ENCODE peak calls at places on chromosomes 7 and 10, in eight cellular contexts. One of them, this sample, is unnamed.

GRCh38 chr7:140519007-140519399 is 39.7 kb upstream of the MKRN1 start:
- DNase-seq in ovary: no peak
- DNase-seq in Panc1: no peak
- DNase-seq in adrenal gland: no peak
- DNase-seq in WERI-Rb-1: no peak
- DNase-seq in vagina: no peak
- DNase-seq in transverse colon: no peak
- DNase-seq in Peyer's patch: no peak
- DNase-seq in this sample: no peak

GRCh38 chr7:54811016-54811924 is 52.3 kb upstream of the SEC61G start:
- DNase-seq in ovary: no peak
- DNase-seq in Panc1: no peak
- DNase-seq in adrenal gland: no peak
- DNase-seq in WERI-Rb-1: no peak
- DNase-seq in vagina: no peak
- DNase-seq in transverse colon: no peak
- DNase-seq in Peyer's patch: no peak
- DNase-seq in this sample: no peak

GRCh38 chr7:94146408-94146807 is 142.3 kb upstream of the BET1 start:
- DNase-seq in ovary: peak; percentile 43
- DNase-seq in Panc1: no peak
- DNase-seq in adrenal gland: no peak
- DNase-seq in WERI-Rb-1: no peak
- DNase-seq in vagina: no peak
- DNase-seq in transverse colon: no peak
- DNase-seq in Peyer's patch: no peak
- DNase-seq in this sample: no peak

GRCh38 chr10:11208908-11209809 is 191.5 kb downstream of the CELF2 start:
- DNase-seq in ovary: no peak
- DNase-seq in Panc1: no peak
- DNase-seq in adrenal gland: no peak
- DNase-seq in WERI-Rb-1: no peak
- DNase-seq in vagina: no peak
- DNase-seq in transverse colon: no peak
- DNase-seq in Peyer's patch: no peak
- DNase-seq in this sample: no peak

GRCh38 chr10:93079663-93080349 is 6.1 kb downstream of the CYP26A1 start:
- DNase-seq in ovary: no peak
- DNase-seq in Panc1: no peak
- DNase-seq in adrenal gland: no peak
- DNase-seq in WERI-Rb-1: no peak
- DNase-seq in vagina: peak; percentile 67
- DNase-seq in transverse colon: no peak
- DNase-seq in Peyer's patch: no peak
- DNase-seq in this sample: no peak

GRCh38 chr10:68139451-68140272 is 30.4 kb downstream of the MYPN start:
- DNase-seq in ovary: no peak
- DNase-seq in Panc1: no peak
- DNase-seq in adrenal gland: no peak
- DNase-seq in WERI-Rb-1: no peak
- DNase-seq in vagina: no peak
- DNase-seq in transverse colon: no peak
- DNase-seq in Peyer's patch: no peak
- DNase-seq in this sample: no peak

GRCh38 chr10:132263866-132264265 is 43.9 kb downstream of the STK32C start:
- DNase-seq in ovary: no peak
- DNase-seq in Panc1: no peak
- DNase-seq in adrenal gland: no peak
- DNase-seq in WERI-Rb-1: no peak
- DNase-seq in vagina: no peak
- DNase-seq in transverse colon: no peak
- DNase-seq in Peyer's patch: no peak
- DNase-seq in this sample: no peak

GRCh38 chr10:100652406-100653130 is 92.8 kb upstream of the PAX2 start:
- DNase-seq in ovary: no peak
- DNase-seq in Panc1: no peak
- DNase-seq in adrenal gland: no peak
- DNase-seq in WERI-Rb-1: no peak
- DNase-seq in vagina: no peak
- DNase-seq in transverse colon: no peak
- DNase-seq in Peyer's patch: no peak
- DNase-seq in this sample: no peak

GRCh38 chr10:71042699-71043098 is 154.3 kb upstream of the PCBD1 start:
- DNase-seq in ovary: no peak
- DNase-seq in Panc1: no peak
- DNase-seq in adrenal gland: no peak
- DNase-seq in WERI-Rb-1: no peak
- DNase-seq in vagina: no peak
- DNase-seq in transverse colon: no peak
- DNase-seq in Peyer's patch: no peak
- DNase-seq in this sample: no peak

GRCh38 chr7:50339990-50340500 is 35.5 kb downstream of the IKZF1 start:
- DNase-seq in ovary: no peak
- DNase-seq in Panc1: no peak
- DNase-seq in adrenal gland: no peak
- DNase-seq in WERI-Rb-1: no peak
- DNase-seq in vagina: no peak
- DNase-seq in transverse colon: peak; percentile 39
- DNase-seq in Peyer's patch: peak; percentile 80
- DNase-seq in this sample: no peak

GRCh38 chr10:127734753-127735152 is 2.2 kb upstream of the FOXI2 start:
- DNase-seq in ovary: no peak
- DNase-seq in Panc1: no peak
- DNase-seq in adrenal gland: no peak
- DNase-seq in WERI-Rb-1: no peak
- DNase-seq in vagina: no peak
- DNase-seq in transverse colon: no peak
- DNase-seq in Peyer's patch: no peak
- DNase-seq in this sample: no peak

GRCh38 chr10:6068006-6068405 is 5.8 kb upstream of the IL2RA start:
- DNase-seq in ovary: no peak
- DNase-seq in Panc1: no peak
- DNase-seq in adrenal gland: no peak
- DNase-seq in WERI-Rb-1: no peak
- DNase-seq in vagina: no peak
- DNase-seq in transverse colon: no peak
- DNase-seq in Peyer's patch: peak; percentile 45
- DNase-seq in this sample: no peak

GRCh38 chr7:80288175-80289122 is 153.8 kb downstream of the GNAI1 start:
- DNase-seq in ovary: no peak
- DNase-seq in Panc1: no peak
- DNase-seq in adrenal gland: no peak
- DNase-seq in WERI-Rb-1: peak; percentile 29
- DNase-seq in vagina: no peak
- DNase-seq in transverse colon: no peak
- DNase-seq in Peyer's patch: no peak
- DNase-seq in this sample: no peak

GRCh38 chr10:83538047-83538446 is 601.3 kb upstream of the GHITM start:
- DNase-seq in ovary: no peak
- DNase-seq in Panc1: no peak
- DNase-seq in adrenal gland: no peak
- DNase-seq in WERI-Rb-1: no peak
- DNase-seq in vagina: no peak
- DNase-seq in transverse colon: no peak
- DNase-seq in Peyer's patch: no peak
- DNase-seq in this sample: no peak

GRCh38 chr10:96369890-96370574 is 11.2 kb upstream of the OPALIN start:
- DNase-seq in ovary: no peak
- DNase-seq in Panc1: no peak
- DNase-seq in adrenal gland: no peak
- DNase-seq in WERI-Rb-1: no peak
- DNase-seq in vagina: no peak
- DNase-seq in transverse colon: no peak
- DNase-seq in Peyer's patch: peak; percentile 78
- DNase-seq in this sample: no peak

GRCh38 chr10:96367470-96367869 is 8.7 kb upstream of the OPALIN start:
- DNase-seq in ovary: no peak
- DNase-seq in Panc1: no peak
- DNase-seq in adrenal gland: no peak
- DNase-seq in WERI-Rb-1: no peak
- DNase-seq in vagina: no peak
- DNase-seq in transverse colon: no peak
- DNase-seq in Peyer's patch: no peak
- DNase-seq in this sample: no peak

GRCh38 chr10:96368971-96369370 is 10.2 kb upstream of the OPALIN start:
- DNase-seq in ovary: no peak
- DNase-seq in Panc1: no peak
- DNase-seq in adrenal gland: no peak
- DNase-seq in WERI-Rb-1: no peak
- DNase-seq in vagina: no peak
- DNase-seq in transverse colon: no peak
- DNase-seq in Peyer's patch: no peak
- DNase-seq in this sample: no peak

GRCh38 chr10:96371356-96371755 is 12.6 kb upstream of the OPALIN start:
- DNase-seq in ovary: no peak
- DNase-seq in Panc1: no peak
- DNase-seq in adrenal gland: no peak
- DNase-seq in WERI-Rb-1: no peak
- DNase-seq in vagina: no peak
- DNase-seq in transverse colon: no peak
- DNase-seq in Peyer's patch: no peak
- DNase-seq in this sample: no peak

DNA sequence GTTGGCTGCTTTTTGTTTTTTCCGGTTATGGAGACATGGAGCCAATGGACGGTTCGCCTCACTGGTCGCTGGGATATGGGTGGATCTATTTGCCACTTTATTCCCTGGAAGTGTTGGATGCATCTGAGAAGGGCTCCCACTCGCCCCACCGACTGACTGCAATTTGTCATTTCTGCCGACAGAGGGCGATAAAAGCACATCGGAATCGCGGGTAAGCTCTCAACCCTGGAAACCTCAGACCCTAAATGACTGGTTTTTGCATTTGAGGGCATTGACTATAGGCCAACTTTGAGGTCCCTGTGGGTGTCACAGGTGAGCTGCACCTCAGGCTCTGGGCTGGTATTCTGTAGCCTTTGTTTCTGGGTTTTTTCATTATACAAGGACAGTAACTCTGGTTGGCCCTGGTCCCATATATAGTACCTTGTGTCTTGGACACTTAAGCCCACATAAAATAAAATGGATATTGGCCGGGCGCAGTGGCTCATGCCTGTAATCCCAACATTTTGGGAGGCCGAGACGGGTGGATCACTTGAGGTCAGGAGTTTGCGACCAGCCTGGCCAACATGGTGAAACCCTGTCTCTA is 11.9 kb upstream of the OPALIN start:
- DNase-seq in ovary: no peak
- DNase-seq in Panc1: peak; percentile 56
- DNase-seq in adrenal gland: peak; percentile 62
- DNase-seq in WERI-Rb-1: peak; percentile 55
- DNase-seq in vagina: no peak
- DNase-seq in transverse colon: peak; percentile 47
- DNase-seq in Peyer's patch: peak; percentile 72
- DNase-seq in this sample: no peak
- H3K27ac ChIP-seq in ovary: no peak overlapping the region
- H3K27ac ChIP-seq in Panc1: no peak overlapping the region
- H3K27ac ChIP-seq in adrenal gland: no peak overlapping the region
- H3K27ac ChIP-seq in WERI-Rb-1: no peak overlapping the region
- H3K27ac ChIP-seq in vagina: no peak overlapping the region
- H3K27ac ChIP-seq in transverse colon: no peak overlapping the region
- H3K27ac ChIP-seq in Peyer's patch: no peak overlapping the region
- H3K27ac ChIP-seq in this sample: no peak overlapping the region

DNA sequence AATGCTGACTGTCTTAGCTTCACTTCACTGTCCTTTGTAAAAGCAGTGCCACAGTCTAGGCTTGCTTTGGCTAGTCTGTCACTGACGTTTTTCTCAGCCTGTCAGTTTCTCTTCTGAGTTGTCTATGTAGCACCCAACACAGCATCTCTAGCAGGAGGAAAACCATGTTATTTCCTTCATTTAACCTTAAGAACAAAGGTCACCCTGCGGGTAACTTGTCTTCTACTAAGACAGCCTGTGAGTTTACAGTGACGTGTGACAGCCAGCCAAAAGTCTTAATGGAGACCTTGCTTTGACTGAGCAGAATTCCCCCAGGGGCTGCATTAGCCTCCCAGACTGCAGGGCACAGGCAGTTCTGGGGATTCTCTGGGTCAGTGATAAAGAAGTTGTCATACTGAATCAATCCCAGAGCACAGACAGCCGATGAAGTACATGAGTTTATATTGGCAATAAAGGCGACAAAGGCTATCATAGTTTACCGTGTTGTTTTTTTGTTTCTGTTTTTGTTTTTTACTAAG is 296.0 kb upstream of the KIAA1217 start:
- DNase-seq in ovary: no peak
- DNase-seq in Panc1: no peak
- DNase-seq in adrenal gland: no peak
- DNase-seq in WERI-Rb-1: no peak
- DNase-seq in vagina: no peak
- DNase-seq in transverse colon: no peak
- DNase-seq in Peyer's patch: no peak
- DNase-seq in this sample: no peak
- H3K27ac ChIP-seq in ovary: no peak overlapping the region
- H3K27ac ChIP-seq in Panc1: no peak overlapping the region
- H3K27ac ChIP-seq in adrenal gland: no peak overlapping the region
- H3K27ac ChIP-seq in WERI-Rb-1: no peak overlapping the region
- H3K27ac ChIP-seq in vagina: no peak overlapping the region
- H3K27ac ChIP-seq in transverse colon: no peak overlapping the region
- H3K27ac ChIP-seq in Peyer's patch: no peak overlapping the region
- H3K27ac ChIP-seq in this sample: no peak overlapping the region

GRCh38 chr7:107179326-107180163 is 10.7 kb downstream of the HBP1 start:
- DNase-seq in ovary: no peak
- DNase-seq in Panc1: no peak
- DNase-seq in adrenal gland: no peak
- DNase-seq in WERI-Rb-1: no peak
- DNase-seq in vagina: no peak
- DNase-seq in transverse colon: no peak
- DNase-seq in Peyer's patch: no peak
- DNase-seq in this sample: no peak

GRCh38 chr7:107185716-107186115 is 16.9 kb downstream of the HBP1 start:
- DNase-seq in ovary: no peak
- DNase-seq in Panc1: no peak
- DNase-seq in adrenal gland: no peak
- DNase-seq in WERI-Rb-1: no peak
- DNase-seq in vagina: no peak
- DNase-seq in transverse colon: no peak
- DNase-seq in Peyer's patch: no peak
- DNase-seq in this sample: no peak

GRCh38 chr7:107186242-107186641 is 17.4 kb downstream of the HBP1 start:
- DNase-seq in ovary: no peak
- DNase-seq in Panc1: no peak
- DNase-seq in adrenal gland: no peak
- DNase-seq in WERI-Rb-1: no peak
- DNase-seq in vagina: no peak
- DNase-seq in transverse colon: no peak
- DNase-seq in Peyer's patch: no peak
- DNase-seq in this sample: no peak

GRCh38 chr7:107180378-107180777 is 11.6 kb downstream of the HBP1 start:
- DNase-seq in ovary: peak; percentile 38
- DNase-seq in Panc1: no peak
- DNase-seq in adrenal gland: peak; percentile 60
- DNase-seq in WERI-Rb-1: no peak
- DNase-seq in vagina: no peak
- DNase-seq in transverse colon: peak; percentile 56
- DNase-seq in Peyer's patch: peak; percentile 66
- DNase-seq in this sample: no peak

GRCh38 chr7:107181172-107181571 is 12.4 kb downstream of the HBP1 start:
- DNase-seq in ovary: no peak
- DNase-seq in Panc1: no peak
- DNase-seq in adrenal gland: no peak
- DNase-seq in WERI-Rb-1: no peak
- DNase-seq in vagina: no peak
- DNase-seq in transverse colon: no peak
- DNase-seq in Peyer's patch: no peak
- DNase-seq in this sample: no peak
- H3K27ac ChIP-seq in ovary: no peak overlapping the region
- H3K27ac ChIP-seq in Panc1: no peak overlapping the region
- H3K27ac ChIP-seq in adrenal gland: no peak overlapping the region
- H3K27ac ChIP-seq in WERI-Rb-1: no peak overlapping the region
- H3K27ac ChIP-seq in vagina: no peak overlapping the region
- H3K27ac ChIP-seq in transverse colon: peak overlapping the region; percentile 41
- H3K27ac ChIP-seq in Peyer's patch: peak overlapping the region; percentile 0
- H3K27ac ChIP-seq in this sample: no peak overlapping the region

GRCh38 chr7:150356265-150356897 is 12.2 kb upstream of the REPIN1 start:
- DNase-seq in ovary: no peak
- DNase-seq in Panc1: no peak
- DNase-seq in adrenal gland: no peak
- DNase-seq in WERI-Rb-1: no peak
- DNase-seq in vagina: no peak
- DNase-seq in transverse colon: no peak
- DNase-seq in Peyer's patch: peak; percentile 58
- DNase-seq in this sample: peak; percentile 10
- H3K27ac ChIP-seq in ovary: no peak overlapping the region
- H3K27ac ChIP-seq in Panc1: peak overlapping the region; percentile 57
- H3K27ac ChIP-seq in adrenal gland: no peak overlapping the region
- H3K27ac ChIP-seq in WERI-Rb-1: peak overlapping the region; percentile 33
- H3K27ac ChIP-seq in vagina: no peak overlapping the region
- H3K27ac ChIP-seq in transverse colon: peak overlapping the region; percentile 77
- H3K27ac ChIP-seq in Peyer's patch: no peak overlapping the region
- H3K27ac ChIP-seq in this sample: no peak overlapping the region